ENCODE peak calls at places on chromosomes 13 and 19, in four cellular contexts. One of them, this sample, is unnamed.

GRCh38 chr13:59441596-59442280 is 722.0 kb downstream of the DIAPH3 start:
- DNase-seq in mesothelial cell of epicardium: no peak
- DNase-seq in endothelial cell: no peak
- DNase-seq in AG09309: no peak
- DNase-seq in this sample: no peak

GRCh38 chr19:15737722-15738121 is at the start of gene OR10H3:
- DNase-seq in endothelial cell: no peak
- DNase-seq in AG09309: no peak
- DNase-seq in mesothelial cell of epicardium: no peak
- DNase-seq in this sample: no peak

GRCh38 chr19:53982611-53983010 is 8.8 kb upstream of the CACNG6 start:
- DNase-seq in AG09309: no peak
- DNase-seq in mesothelial cell of epicardium: no peak
- DNase-seq in endothelial cell: no peak
- DNase-seq in this sample: no peak

GRCh38 chr13:42322806-42323205 is 50.9 kb downstream of the AKAP11 start:
- DNase-seq in endothelial cell: no peak
- DNase-seq in mesothelial cell of epicardium: no peak
- DNase-seq in AG09309: no peak
- DNase-seq in this sample: no peak

GRCh38 chr19:6667114-6667627 is 2.8 kb downstream of the TNFSF14 start:
- DNase-seq in AG09309: no peak
- DNase-seq in mesothelial cell of epicardium: no peak
- DNase-seq in endothelial cell: no peak
- DNase-seq in this sample: no peak

GRCh38 chr13:100721885-100722512 is 47.4 kb upstream of the TMTC4 start:
- DNase-seq in mesothelial cell of epicardium: peak; percentile 63
- DNase-seq in endothelial cell: peak; percentile 71
- DNase-seq in AG09309: peak; percentile 4
- DNase-seq in this sample: no peak

GRCh38 chr19:41228486-41228885 is 9.5 kb downstream of the AXL start:
- DNase-seq in AG09309: no peak
- DNase-seq in endothelial cell: no peak
- DNase-seq in mesothelial cell of epicardium: no peak
- DNase-seq in this sample: no peak

GRCh38 chr13:40052954-40053353 is 397.5 kb downstream of the COG6 start:
- DNase-seq in mesothelial cell of epicardium: no peak
- DNase-seq in endothelial cell: no peak
- DNase-seq in AG09309: no peak
- DNase-seq in this sample: no peak

GRCh38 chr19:44212865-44213346 is 574 bp downstream of the ZNF227 start:
- DNase-seq in AG09309: no peak
- DNase-seq in endothelial cell: peak; percentile 7
- DNase-seq in mesothelial cell of epicardium: no peak
- DNase-seq in this sample: no peak

GRCh38 chr13:41107104-41107571 is 25.5 kb downstream of the KBTBD6 start:
- DNase-seq in AG09309: no peak
- DNase-seq in endothelial cell: no peak
- DNase-seq in mesothelial cell of epicardium: no peak
- DNase-seq in this sample: no peak

GRCh38 chr19:57212109-57212508 is 18.7 kb upstream of the AURKC start:
- DNase-seq in AG09309: no peak
- DNase-seq in mesothelial cell of epicardium: no peak
- DNase-seq in endothelial cell: no peak
- DNase-seq in this sample: no peak

GRCh38 chr13:44347301-44347700 is 26.3 kb upstream of the SERP2 start:
- DNase-seq in mesothelial cell of epicardium: no peak
- DNase-seq in endothelial cell: no peak
- DNase-seq in AG09309: no peak
- DNase-seq in this sample: no peak

GRCh38 chr19:1051791-1052190 is 11.9 kb downstream of the ABCA7 start:
- DNase-seq in AG09309: no peak
- DNase-seq in mesothelial cell of epicardium: no peak
- DNase-seq in endothelial cell: no peak
- DNase-seq in this sample: no peak

GRCh38 chr13:80339841-80340642 is 884 bp downstream of the SPRY2 start:
- DNase-seq in endothelial cell: peak; percentile 46
- DNase-seq in AG09309: no peak
- DNase-seq in mesothelial cell of epicardium: peak; percentile 59
- DNase-seq in this sample: peak; percentile 72

GRCh38 chr19:5094768-5095567 is 126.1 kb downstream of the KDM4B start:
- DNase-seq in AG09309: no peak
- DNase-seq in mesothelial cell of epicardium: no peak
- DNase-seq in endothelial cell: no peak
- DNase-seq in this sample: no peak
- TF ChIP-seq CTCF in AG09309: no peak
- TF ChIP-seq CTCF in mesothelial cell of epicardium: no peak
- TF ChIP-seq CTCF in endothelial cell: no peak
- TF ChIP-seq CTCF in this sample: no peak

GRCh38 chr19:7921302-7921954 is 1.3 kb downstream of the SNAPC2 start:
- DNase-seq in mesothelial cell of epicardium: no peak
- DNase-seq in AG09309: no peak
- DNase-seq in endothelial cell: no peak
- DNase-seq in this sample: no peak

GRCh38 chr19:7922841-7923205 is 2.7 kb downstream of the SNAPC2 start:
- DNase-seq in AG09309: no peak
- DNase-seq in mesothelial cell of epicardium: no peak
- DNase-seq in endothelial cell: no peak
- DNase-seq in this sample: no peak

GRCh38 chr19:7923295-7924191 is 2.4 kb downstream of the CTXN1 start:
- DNase-seq in AG09309: no peak
- DNase-seq in endothelial cell: no peak
- DNase-seq in mesothelial cell of epicardium: no peak
- DNase-seq in this sample: no peak

GRCh38 chr19:7920520-7921301 is 573 bp downstream of the SNAPC2 start:
- DNase-seq in mesothelial cell of epicardium: peak; percentile 99
- DNase-seq in AG09309: peak; percentile 86
- DNase-seq in endothelial cell: peak; percentile 99
- DNase-seq in this sample: peak; percentile 98

GRCh38 chr19:7921955-7922840 is 2.1 kb downstream of the SNAPC2 start:
- DNase-seq in mesothelial cell of epicardium: no peak
- DNase-seq in AG09309: no peak
- DNase-seq in endothelial cell: no peak
- DNase-seq in this sample: no peak
- TF ChIP-seq CTCF in mesothelial cell of epicardium: no peak
- TF ChIP-seq CTCF in AG09309: no peak
- TF ChIP-seq CTCF in endothelial cell: no peak
- TF ChIP-seq CTCF in this sample: no peak

DNA sequence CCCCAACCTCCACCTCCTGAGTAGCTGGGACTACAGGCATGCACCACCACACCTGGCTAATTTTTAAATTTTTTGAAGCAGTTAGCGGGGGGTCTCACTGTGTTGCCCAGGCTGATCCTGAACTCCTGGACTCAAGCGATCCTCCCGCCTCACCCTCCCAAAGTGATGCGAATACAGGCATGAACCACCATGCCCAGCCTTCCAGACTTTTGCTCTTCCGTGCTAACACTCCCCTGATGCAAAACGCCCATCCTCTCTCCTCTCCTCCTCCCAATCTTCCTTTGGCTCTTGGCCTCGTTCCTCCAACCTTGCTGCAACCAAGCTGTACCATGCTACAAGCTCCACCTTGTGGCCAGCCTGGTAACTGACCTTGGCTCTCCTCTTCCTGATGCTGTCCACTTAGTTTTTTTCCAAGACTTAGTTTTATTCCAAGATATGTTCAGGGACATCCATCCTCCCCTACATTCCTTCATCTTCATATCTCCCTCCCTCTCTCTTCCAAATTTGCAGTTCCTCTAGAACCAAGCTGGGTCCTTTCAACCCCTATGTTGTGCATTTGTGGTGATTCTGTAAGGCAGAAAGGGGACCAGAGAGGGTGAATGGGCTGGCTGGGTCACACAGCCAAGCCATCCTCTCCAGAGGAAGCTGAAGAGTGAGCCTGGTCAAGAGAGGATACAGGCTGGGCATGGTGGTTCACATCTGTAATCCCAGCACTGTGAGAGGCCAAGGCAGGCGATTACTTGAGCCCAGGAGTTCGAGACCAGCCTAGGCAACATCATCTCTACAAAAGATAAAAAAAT is 32.8 kb downstream of the TINCR start:
- DNase-seq in mesothelial cell of epicardium: no peak
- DNase-seq in AG09309: no peak
- DNase-seq in endothelial cell: peak; percentile 41
- DNase-seq in this sample: no peak
- TF ChIP-seq CTCF in mesothelial cell of epicardium: no peak
- TF ChIP-seq CTCF in AG09309: peak; percentile 44
- TF ChIP-seq CTCF in endothelial cell: peak; percentile 81
- TF ChIP-seq CTCF in this sample: peak; percentile 73

GRCh38 chr19:37779139-37780035 is at the start of gene ZNF573:
- DNase-seq in AG09309: peak; percentile 54
- DNase-seq in endothelial cell: peak; percentile 78
- DNase-seq in mesothelial cell of epicardium: peak; percentile 76
- DNase-seq in this sample: peak; percentile 82
- TF ChIP-seq CTCF in AG09309: peak; percentile 27
- TF ChIP-seq CTCF in endothelial cell: no peak
- TF ChIP-seq CTCF in mesothelial cell of epicardium: no peak
- TF ChIP-seq CTCF in this sample: peak; percentile 54

GRCh38 chr19:35714601-35715354 is 3.0 kb upstream of the KMT2B start:
- DNase-seq in endothelial cell: no peak
- DNase-seq in mesothelial cell of epicardium: no peak
- DNase-seq in AG09309: no peak
- DNase-seq in this sample: no peak
- TF ChIP-seq CTCF in endothelial cell: no peak
- TF ChIP-seq CTCF in mesothelial cell of epicardium: no peak
- TF ChIP-seq CTCF in AG09309: no peak
- TF ChIP-seq CTCF in this sample: peak; percentile 28